ENCODE peak calls at places on chromosomes 1 and 21, in four cellular contexts. One of them, this sample, is unnamed.

GRCh38 chr1:114178940-114179339 is 25.3 kb upstream of the SYT6 start:
- DNase-seq in HepG2: no peak
- DNase-seq in K562: no peak
- DNase-seq in GM12878: no peak
- DNase-seq in this sample: no peak

GRCh38 chr1:155012052-155012546 is 9.5 kb downstream of the ZBTB7B start:
- DNase-seq in HepG2: no peak
- DNase-seq in K562: peak; percentile 76
- DNase-seq in GM12878: no peak
- DNase-seq in this sample: no peak

GRCh38 chr1:17874665-17875064 is 119.5 kb downstream of the ACTL8 start:
- DNase-seq in HepG2: no peak
- DNase-seq in K562: no peak
- DNase-seq in GM12878: no peak
- DNase-seq in this sample: no peak

GRCh38 chr1:105005594-105006195 is 1256.0 kb downstream of the AMY1C start:
- DNase-seq in HepG2: no peak
- DNase-seq in K562: no peak
- DNase-seq in GM12878: no peak
- DNase-seq in this sample: no peak

GRCh38 chr21:17987328-17987727 is 168.2 kb upstream of the C21orf91 start:
- DNase-seq in HepG2: no peak
- DNase-seq in K562: no peak
- DNase-seq in GM12878: no peak
- DNase-seq in this sample: no peak

GRCh38 chr1:46026531-46026930 is 105.9 kb downstream of the PIK3R3 start:
- DNase-seq in HepG2: no peak
- DNase-seq in K562: no peak
- DNase-seq in GM12878: no peak
- DNase-seq in this sample: no peak

GRCh38 chr1:244647819-244648218 is 5.1 kb upstream of the DESI2 start:
- DNase-seq in HepG2: no peak
- DNase-seq in K562: no peak
- DNase-seq in GM12878: no peak
- DNase-seq in this sample: no peak

GRCh38 chr1:172746091-172746949 is 87.4 kb downstream of the FASLG start:
- DNase-seq in HepG2: peak; percentile 66
- DNase-seq in K562: no peak
- DNase-seq in GM12878: peak; percentile 70
- DNase-seq in this sample: peak; percentile 85

GRCh38 chr1:221435510-221435909 is 306.4 kb downstream of the DUSP10 start:
- DNase-seq in HepG2: peak; percentile 17
- DNase-seq in K562: peak; percentile 58
- DNase-seq in GM12878: no peak
- DNase-seq in this sample: peak; percentile 66

GRCh38 chr1:202498542-202498941 is 150.0 kb downstream of the PPP1R12B start:
- DNase-seq in HepG2: no peak
- DNase-seq in K562: no peak
- DNase-seq in GM12878: no peak
- DNase-seq in this sample: no peak

GRCh38 chr1:115069186-115069585 is 20.1 kb downstream of the TSPAN2 start:
- DNase-seq in HepG2: no peak
- DNase-seq in K562: no peak
- DNase-seq in GM12878: no peak
- DNase-seq in this sample: no peak

GRCh38 chr1:111989531-111990025 is at the start of gene KCND3:
- DNase-seq in HepG2: no peak
- DNase-seq in K562: peak; percentile 43
- DNase-seq in GM12878: no peak
- DNase-seq in this sample: no peak

GRCh38 chr1:111990878-111991760 is 1.7 kb upstream of the KCND3 start:
- DNase-seq in HepG2: peak; percentile 11
- DNase-seq in K562: peak; percentile 38
- DNase-seq in GM12878: no peak
- DNase-seq in this sample: peak; percentile 14

GRCh38 chr1:111988743-111989453 is 570 bp downstream of the KCND3 start:
- DNase-seq in HepG2: no peak
- DNase-seq in K562: no peak
- DNase-seq in GM12878: no peak
- DNase-seq in this sample: no peak

GRCh38 chr1:111988377-111988742 is 1.1 kb downstream of the KCND3 start:
- DNase-seq in HepG2: peak; percentile 13
- DNase-seq in K562: no peak
- DNase-seq in GM12878: no peak
- DNase-seq in this sample: no peak

GRCh38 chr1:111990026-111990877 is 784 bp upstream of the KCND3 start:
- DNase-seq in HepG2: no peak
- DNase-seq in K562: no peak
- DNase-seq in GM12878: no peak
- DNase-seq in this sample: no peak
- TF ChIP-seq CHD4 in HepG2: no peak
- TF ChIP-seq CHD4 in K562: no peak
- TF ChIP-seq CHD4 in GM12878: no peak
- TF ChIP-seq CHD4 in this sample: no peak

DNA sequence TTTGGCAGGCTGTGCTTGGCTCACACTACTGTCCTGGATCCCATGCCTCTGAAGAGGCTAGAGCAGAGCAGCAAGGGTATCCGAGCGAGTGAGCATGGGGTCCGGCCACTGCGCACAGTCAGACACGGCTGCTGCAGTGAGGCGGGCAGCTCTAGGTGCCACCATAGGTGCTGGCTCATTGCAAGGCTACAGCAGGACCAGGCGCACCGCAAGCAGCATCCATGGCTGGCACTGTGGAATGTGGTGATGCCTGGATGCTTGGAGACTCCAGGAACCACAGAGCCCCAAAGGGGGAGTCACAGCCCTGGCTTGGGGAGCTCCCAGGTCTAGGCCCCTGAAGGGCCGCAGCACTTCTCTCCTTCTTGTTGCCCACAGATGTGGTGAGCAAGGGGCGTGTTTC is 47.2 kb downstream of the ATP6V1G3 start:
- DNase-seq in HepG2: no peak
- DNase-seq in K562: no peak
- DNase-seq in GM12878: no peak
- DNase-seq in this sample: no peak
- TF ChIP-seq CHD4 in HepG2: no peak
- TF ChIP-seq CHD4 in K562: no peak
- TF ChIP-seq CHD4 in GM12878: no peak
- TF ChIP-seq CHD4 in this sample: no peak

GRCh38 chr21:45996311-45997204 is 15.0 kb downstream of the COL6A1 start:
- DNase-seq in HepG2: no peak
- DNase-seq in K562: no peak
- DNase-seq in GM12878: no peak
- DNase-seq in this sample: no peak
- TF ChIP-seq CHD4 in HepG2: no peak
- TF ChIP-seq CHD4 in K562: no peak
- TF ChIP-seq CHD4 in GM12878: no peak
- TF ChIP-seq CHD4 in this sample: no peak

GRCh38 chr1:245770191-245770590 is 615.4 kb downstream of the KIF26B start:
- DNase-seq in HepG2: no peak
- DNase-seq in K562: no peak
- DNase-seq in GM12878: no peak
- DNase-seq in this sample: no peak

GRCh38 chr1:245772739-245773138 is 618.0 kb downstream of the KIF26B start:
- DNase-seq in HepG2: no peak
- DNase-seq in K562: no peak
- DNase-seq in GM12878: no peak
- DNase-seq in this sample: no peak

GRCh38 chr1:245771521-245772281 is 616.9 kb downstream of the KIF26B start:
- DNase-seq in HepG2: no peak
- DNase-seq in K562: no peak
- DNase-seq in GM12878: no peak
- DNase-seq in this sample: peak; percentile 8

GRCh38 chr1:245772325-245772724 is 617.5 kb downstream of the KIF26B start:
- DNase-seq in HepG2: no peak
- DNase-seq in K562: no peak
- DNase-seq in GM12878: no peak
- DNase-seq in this sample: no peak

GRCh38 chr1:245773344-245773743 is 618.6 kb downstream of the KIF26B start:
- DNase-seq in HepG2: no peak
- DNase-seq in K562: no peak
- DNase-seq in GM12878: no peak
- DNase-seq in this sample: no peak
- TF ChIP-seq CHD4 in HepG2: no peak
- TF ChIP-seq CHD4 in K562: no peak
- TF ChIP-seq CHD4 in GM12878: no peak
- TF ChIP-seq CHD4 in this sample: no peak

This sample was measured in A549.